ENCODE peak calls at places on chromosomes 4 and X, in ten cellular contexts. Z is cardiac fibroblast, Y is kidney, C is body of pancreas, Q is upper lobe of right lung, K is HFF-Myc, L is esophagus squamous epithelium, B is NB4, X is Calu3, D is lower lobe of right lung. V is an unnamed sample.

GRCh38 chrX:122914256-122914655 is 269.8 kb upstream of the GRIA3 start:
- DNase-seq in Z (no peak), Y (peak), C (no peak), Q (no peak), K (no peak), L (no peak), B (no peak), X (no peak), D (no peak), V (peak)

GRCh38 chr4:164550989-164551712 is 202.8 kb upstream of the SMIM31 start:
- DNase-seq in Z (no peak), Y (no peak), C (no peak), Q (no peak), K (no peak), L (no peak), B (no peak), X (no peak), D (no peak), V (no peak)

GRCh38 chr4:75514949-75515612 is 808 bp downstream of the THAP6 start:
- DNase-seq in Z (no peak), Y (no peak), C (no peak), Q (no peak), K (no peak), L (no peak), B (peak), X (peak), D (no peak), V (no peak)

GRCh38 chrX:25976683-25977310 is 161.3 kb upstream of the MAGEB18 start:
- DNase-seq in Z (no peak), Y (peak), C (no peak), Q (no peak), K (no peak), L (no peak), B (no peak), X (no peak), D (no peak), V (peak)

GRCh38 chrX:13179100-13179499 is 134.7 kb upstream of the FAM9C start:
- DNase-seq in Z (no peak), Y (no peak), C (no peak), Q (no peak), K (no peak), L (no peak), B (no peak), X (no peak), D (no peak), V (no peak)

GRCh38 chr4:145438298-145438697 is 43.4 kb upstream of the SMAD1 start:
- DNase-seq in Z (no peak), Y (no peak), C (no peak), Q (no peak), K (no peak), L (no peak), B (no peak), X (no peak), D (no peak), V (no peak)

GRCh38 chr4:10734697-10735096 is 50.1 kb upstream of the CLNK start:
- DNase-seq in Z (no peak), Y (no peak), C (peak), Q (no peak), K (no peak), L (no peak), B (no peak), X (no peak), D (no peak), V (no peak)

GRCh38 chr4:134624365-134624764 is 422.8 kb upstream of the PABPC4L start:
- DNase-seq in Z (no peak), Y (no peak), C (no peak), Q (no peak), K (no peak), L (no peak), B (no peak), X (no peak), D (no peak), V (no peak)

GRCh38 chr4:124948976-124949597 is 236.6 kb upstream of the ANKRD50 start:
- DNase-seq in Z (peak), Y (no peak), C (no peak), Q (no peak), K (no peak), L (no peak), B (no peak), X (no peak), D (no peak), V (no peak)

GRCh38 chr4:135365065-135365464 is 1163.5 kb upstream of the PABPC4L start:
- DNase-seq in Z (peak), Y (no peak), C (no peak), Q (no peak), K (no peak), L (no peak), B (no peak), X (no peak), D (no peak), V (no peak)

DNA sequence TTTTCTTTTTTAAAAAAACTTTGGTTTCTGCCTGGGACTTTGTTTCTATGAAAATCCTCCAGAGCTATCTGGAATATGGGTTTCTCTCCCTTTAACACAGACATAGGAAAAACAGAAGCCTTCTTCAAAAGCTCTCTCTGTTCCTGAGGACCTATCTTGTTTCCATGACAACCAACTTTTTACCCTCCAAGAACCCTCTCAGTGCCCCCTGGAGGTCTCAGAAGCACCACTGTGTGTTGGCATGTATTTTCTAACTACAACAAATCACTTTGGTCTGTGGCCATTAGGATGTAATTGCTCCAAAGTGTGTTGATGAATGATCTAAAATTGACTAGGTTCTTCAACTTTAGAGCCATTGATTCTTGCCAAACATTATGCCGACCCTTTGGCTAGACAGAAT is 1331.6 kb downstream of the ADGRL3 start:
- DNase-seq in Z (no peak), Y (no peak), C (no peak), Q (no peak), K (no peak), L (no peak), B (peak), X (no peak), D (no peak), V (no peak)
- TF ChIP-seq CTCF in Z (no peak), Y (no peak), C (no peak), Q (no peak), K (no peak), L (no peak), B (no peak), X (no peak), D (no peak), V (no peak)

GRCh38 chr4:82626251-82626868 is 64.6 kb upstream of the TMEM150C start:
- DNase-seq in Z (no peak), Y (no peak), C (no peak), Q (no peak), K (no peak), L (no peak), B (no peak), X (no peak), D (no peak), V (no peak)

GRCh38 chr4:82621212-82621611 is 59.4 kb upstream of the TMEM150C start:
- DNase-seq in Z (no peak), Y (no peak), C (no peak), Q (no peak), K (no peak), L (no peak), B (no peak), X (no peak), D (no peak), V (no peak)

GRCh38 chr4:82629238-82630000 is 67.6 kb upstream of the TMEM150C start:
- DNase-seq in Z (peak), Y (no peak), C (no peak), Q (no peak), K (no peak), L (no peak), B (no peak), X (no peak), D (no peak), V (no peak)

GRCh38 chr4:82623284-82623683 is 61.5 kb upstream of the TMEM150C start:
- DNase-seq in Z (no peak), Y (no peak), C (no peak), Q (no peak), K (no peak), L (no peak), B (no peak), X (no peak), D (no peak), V (no peak)

DNA sequence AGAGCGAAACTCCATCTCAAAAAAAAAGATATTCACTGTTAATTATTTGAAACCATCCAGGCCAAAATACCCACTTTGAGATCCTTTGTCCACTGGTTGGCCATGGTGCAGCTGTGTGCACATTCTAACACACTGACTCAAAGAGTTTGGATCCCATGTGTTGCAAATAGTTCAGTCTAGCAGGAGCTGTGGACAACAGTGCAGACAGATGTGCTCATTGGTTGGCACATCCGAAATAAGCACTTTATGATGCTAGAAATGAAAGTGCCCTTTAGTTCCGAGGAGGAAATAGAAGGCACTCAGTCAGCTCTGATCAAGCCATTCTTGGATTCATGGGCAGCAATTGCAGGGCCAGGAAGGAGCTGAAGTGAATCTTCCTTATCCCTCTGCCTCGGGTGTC is 63.0 kb upstream of the TMEM150C start:
- DNase-seq in Z (no peak), Y (no peak), C (no peak), Q (no peak), K (no peak), L (no peak), B (no peak), X (no peak), D (no peak), V (no peak)
- TF ChIP-seq CTCF in Z (no peak), Y (no peak), C (no peak), Q (no peak), K (no peak), L (no peak), B (no peak), X (no peak), D (no peak), V (no peak)

GRCh38 chrX:145213504-145213903 is 33.8 kb upstream of the SPANXN1 start:
- DNase-seq in Z (peak), Y (no peak), C (no peak), Q (no peak), K (no peak), L (no peak), B (peak), X (peak), D (no peak), V (no peak)
- TF ChIP-seq CTCF in Z (peak), Y (no peak), C (no peak), Q (peak), K (peak), L (peak), B (peak), X (no peak), D (no peak), V (peak)

DNA sequence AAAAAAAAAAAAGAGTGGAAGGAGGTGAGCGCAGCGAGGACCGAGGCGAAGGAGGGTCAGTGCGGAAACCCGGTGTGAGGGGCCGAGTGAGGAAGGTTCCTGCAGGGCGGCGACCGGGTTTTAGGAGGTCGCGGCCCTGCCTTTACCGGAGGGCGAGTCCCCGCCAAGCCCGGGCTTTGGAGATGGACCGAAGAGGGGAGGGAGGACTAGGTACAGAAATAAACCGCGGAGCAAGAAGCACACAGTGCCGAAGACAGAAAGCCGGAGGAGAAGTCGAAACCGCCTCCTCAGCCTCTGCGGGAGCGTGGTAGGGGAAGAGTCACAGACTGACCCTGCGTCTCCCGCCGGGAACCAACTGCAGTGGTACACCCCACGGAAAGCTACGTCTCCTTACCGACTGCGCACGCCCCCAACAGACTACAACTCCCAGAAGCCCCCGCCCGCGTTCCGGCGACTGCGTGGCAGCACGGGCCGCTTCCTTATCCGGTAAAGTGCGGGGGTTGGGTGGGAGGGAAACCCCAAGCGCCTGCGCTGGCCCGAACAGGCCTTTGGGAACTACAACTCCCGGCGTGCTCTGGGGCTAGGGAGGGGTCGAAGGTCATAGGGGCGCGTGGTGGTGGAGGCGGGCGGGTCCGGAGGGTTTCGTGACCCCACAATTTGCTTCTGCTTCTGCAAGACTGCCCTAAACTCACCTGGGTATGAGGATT is at the start of gene NFXL1:
- DNase-seq in Z (peak), Y (peak), C (peak), Q (peak), K (peak), L (peak), B (peak), X (peak), D (peak), V (peak)
- TF ChIP-seq CTCF in Z (no peak), Y (no peak), C (peak), Q (no peak), K (no peak), L (no peak), B (no peak), X (no peak), D (no peak), V (no peak)

GRCh38 chr4:71495454-71495853 is 156.6 kb downstream of the SLC4A4 start:
- DNase-seq in Z (no peak), Y (no peak), C (no peak), Q (no peak), K (no peak), L (no peak), B (no peak), X (no peak), D (no peak), V (no peak)

GRCh38 chr4:71497078-71497477 is 158.3 kb downstream of the SLC4A4 start:
- DNase-seq in Z (no peak), Y (no peak), C (no peak), Q (no peak), K (no peak), L (no peak), B (no peak), X (no peak), D (no peak), V (no peak)

GRCh38 chr4:71498002-71498401 is 159.2 kb downstream of the SLC4A4 start:
- DNase-seq in Z (peak), Y (no peak), C (no peak), Q (no peak), K (no peak), L (no peak), B (no peak), X (no peak), D (no peak), V (no peak)

GRCh38 chr4:71498624-71499023 is 159.8 kb downstream of the SLC4A4 start:
- DNase-seq in Z (no peak), Y (no peak), C (no peak), Q (no peak), K (no peak), L (no peak), B (no peak), X (no peak), D (no peak), V (no peak)

DNA sequence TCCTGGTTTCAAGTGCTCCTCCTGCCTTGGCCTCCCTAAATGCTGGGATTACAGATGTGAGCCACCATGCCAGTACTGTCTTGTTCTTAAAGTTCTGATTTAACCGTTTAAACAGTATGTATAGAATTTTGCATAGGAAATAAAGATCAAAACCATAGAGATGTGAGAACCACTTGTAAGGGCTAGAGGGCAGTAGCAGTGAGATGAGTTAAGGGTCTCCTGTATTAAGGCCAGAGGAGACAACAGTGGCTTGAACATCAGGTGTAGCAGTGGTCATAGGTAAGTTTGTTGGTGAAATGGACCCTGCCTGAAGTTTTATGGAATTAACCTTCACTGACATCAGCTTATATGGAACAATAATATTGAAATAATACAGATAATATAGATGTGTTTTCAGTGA is 155.7 kb downstream of the SLC4A4 start:
- DNase-seq in Z (no peak), Y (no peak), C (no peak), Q (no peak), K (no peak), L (no peak), B (no peak), X (no peak), D (no peak), V (no peak)
- TF ChIP-seq CTCF in Z (no peak), Y (no peak), C (no peak), Q (no peak), K (no peak), L (no peak), B (no peak), X (no peak), D (no peak), V (peak)

GRCh38 chr4:108365551-108365950 is 196.8 kb upstream of the LEF1 start:
- DNase-seq in Z (no peak), Y (no peak), C (no peak), Q (no peak), K (no peak), L (no peak), B (no peak), X (no peak), D (no peak), V (no peak)

GRCh38 chr4:108361886-108362285 is 193.2 kb upstream of the LEF1 start:
- DNase-seq in Z (no peak), Y (no peak), C (no peak), Q (no peak), K (no peak), L (no peak), B (no peak), X (no peak), D (no peak), V (no peak)

GRCh38 chr4:108359130-108359709 is 190.5 kb upstream of the LEF1 start:
- DNase-seq in Z (no peak), Y (no peak), C (no peak), Q (no peak), K (no peak), L (no peak), B (no peak), X (no peak), D (no peak), V (no peak)

GRCh38 chr4:108359936-108360681 is 191.4 kb upstream of the LEF1 start:
- DNase-seq in Z (no peak), Y (no peak), C (no peak), Q (no peak), K (no peak), L (no peak), B (no peak), X (no peak), D (no peak), V (no peak)

DNA sequence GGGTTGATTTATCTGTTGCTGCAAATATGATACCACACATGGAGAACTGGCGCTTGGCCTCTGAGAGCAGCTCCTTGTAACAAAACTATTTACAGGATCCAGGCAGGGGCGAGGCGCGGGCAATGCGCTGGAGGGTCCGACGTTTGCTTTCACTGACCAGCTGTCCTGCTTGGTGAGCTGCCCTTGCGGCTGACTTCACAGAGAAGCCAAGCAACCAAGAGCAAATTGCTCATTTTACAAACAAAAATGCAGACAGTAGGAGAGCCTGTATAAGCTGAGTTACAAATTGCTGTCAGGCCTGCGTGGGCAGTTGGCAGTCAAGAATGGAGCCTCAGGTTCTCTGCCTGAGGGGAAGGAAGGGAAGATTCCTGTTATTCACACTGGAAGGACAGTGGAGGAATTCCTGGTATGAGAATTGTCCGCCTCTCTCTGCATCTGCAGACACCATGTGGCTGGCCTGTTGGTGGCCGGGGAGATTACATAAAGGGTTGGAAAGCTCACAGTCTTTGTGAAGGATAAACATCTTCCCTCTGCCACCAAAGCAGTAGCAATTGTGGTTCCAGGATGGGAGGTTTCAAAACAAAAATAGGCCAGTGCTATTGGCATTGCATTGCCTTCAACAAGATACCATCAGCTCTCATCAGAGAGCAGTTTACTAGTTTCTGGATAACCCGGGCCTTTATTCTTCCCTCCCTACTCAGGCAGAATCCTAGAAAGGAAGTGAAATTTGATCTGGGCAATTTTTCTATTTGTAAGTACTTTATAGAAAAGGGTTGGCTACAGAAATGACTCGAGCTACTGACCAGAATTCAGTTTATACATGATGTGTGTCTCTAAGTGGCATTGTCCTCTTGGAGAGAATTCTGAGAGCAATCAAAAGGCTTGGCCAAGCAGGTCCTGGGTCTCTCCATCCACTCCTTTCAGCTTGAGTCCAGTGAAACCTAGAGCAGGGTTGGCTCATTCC is 192.4 kb upstream of the LEF1 start:
- DNase-seq in Z (no peak), Y (no peak), C (peak), Q (no peak), K (peak), L (no peak), B (no peak), X (no peak), D (no peak), V (no peak)
- TF ChIP-seq CTCF in Z (no peak), Y (no peak), C (no peak), Q (no peak), K (no peak), L (no peak), B (no peak), X (no peak), D (no peak), V (peak)

GRCh38 chr4:37441231-37442061 is 196.9 kb downstream of the NWD2 start:
- DNase-seq in Z (no peak), Y (no peak), C (no peak), Q (no peak), K (no peak), L (no peak), B (no peak), X (peak), D (no peak), V (no peak)

GRCh38 chr4:37446016-37446415 is 201.5 kb downstream of the NWD2 start:
- DNase-seq in Z (no peak), Y (no peak), C (no peak), Q (no peak), K (no peak), L (no peak), B (no peak), X (no peak), D (no peak), V (no peak)

GRCh38 chr4:37442062-37442323 is 197.4 kb downstream of the NWD2 start:
- DNase-seq in Z (no peak), Y (no peak), C (no peak), Q (no peak), K (no peak), L (no peak), B (no peak), X (no peak), D (no peak), V (no peak)

GRCh38 chr4:37447886-37448285 is 203.3 kb downstream of the NWD2 start:
- DNase-seq in Z (peak), Y (no peak), C (no peak), Q (no peak), K (no peak), L (no peak), B (no peak), X (no peak), D (no peak), V (no peak)

DNA sequence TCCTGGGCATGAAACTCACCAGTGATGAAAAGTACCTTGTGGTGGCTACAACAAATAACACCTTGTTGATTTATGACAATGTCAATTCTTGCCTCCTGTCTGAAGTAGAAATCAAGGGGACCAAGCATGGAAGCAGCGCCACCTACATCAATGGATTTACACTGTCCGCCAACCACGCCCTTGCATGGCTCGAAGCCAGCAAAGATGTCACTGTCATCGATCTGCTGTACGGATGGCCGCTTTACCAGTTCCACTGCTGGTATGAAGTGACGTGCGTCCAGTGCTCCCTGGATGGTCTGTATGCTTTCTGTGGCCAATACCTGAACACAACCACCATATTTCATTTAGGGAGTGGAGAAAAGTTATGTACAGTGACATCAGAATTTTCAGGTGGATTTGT is 200.5 kb downstream of the NWD2 start:
- DNase-seq in Z (no peak), Y (no peak), C (no peak), Q (no peak), K (no peak), L (no peak), B (no peak), X (no peak), D (no peak), V (no peak)
- TF ChIP-seq CTCF in Z (no peak), Y (no peak), C (no peak), Q (no peak), K (no peak), L (no peak), B (no peak), X (no peak), D (no peak), V (no peak)

GRCh38 chr4:6474053-6474568 is 1.7 kb upstream of the PPP2R2C start:
- DNase-seq in Z (peak), Y (no peak), C (no peak), Q (no peak), K (no peak), L (no peak), B (peak), X (peak), D (no peak), V (no peak)
- TF ChIP-seq CTCF in Z (peak), Y (no peak), C (no peak), Q (no peak), K (peak), L (no peak), B (peak), X (peak), D (no peak), V (peak)